ENCODE peak calls at places on chromosomes 5 and 9, in nine cellular contexts. E is HCEC 1CT; P is amniotic stem cell; G is HEK293T; K is chondrocyte; Y is AG09309; S is ACHN; H is stimulated activated effector memory CD8-positive, alpha-beta T cell treated with anti-CD3 and anti-CD28 coated beads, Interleukin-12 subunit alpha, Interleukin-12 subunit beta, amount 100 ng/mL, for 72 hours; O is A549. Z is an unnamed sample.

GRCh38 chr5:40436535-40437237 is 243.0 kb upstream of the PTGER4 start:
- DNase-seq in S (no peak), O (no peak), G (no peak), Y (no peak), E (no peak), K (no peak), H (no peak), P (no peak), Z (no peak)

GRCh38 chr5:167871091-167871490 is 420.4 kb upstream of the WWC1 start:
- DNase-seq in H (no peak), Y (no peak), P (no peak), G (no peak), S (no peak), K (no peak), O (no peak), E (no peak), Z (no peak)

GRCh38 chr9:3502560-3503398 is 23.0 kb downstream of the RFX3 start:
- DNase-seq in G (no peak), S (peak; percentile 45), O (no peak), Y (no peak), P (no peak), E (no peak), H (no peak), K (no peak), Z (no peak)

GRCh38 chr5:136054133-136054996 is 25.6 kb downstream of the TGFBI start:
- DNase-seq in K (no peak), S (no peak), O (no peak), Y (no peak), H (no peak), G (no peak), P (no peak), E (peak; percentile 46), Z (no peak)

GRCh38 chr5:156913719-156914370 is 49.2 kb downstream of the TIMD4 start:
- DNase-seq in Y (no peak), P (no peak), K (no peak), G (no peak), S (no peak), O (no peak), H (no peak), E (no peak), Z (no peak)

GRCh38 chr5:146199216-146199815 is 4.1 kb upstream of the RBM27 start:
- DNase-seq in S (no peak), G (no peak), E (no peak), P (no peak), Y (no peak), H (no peak), K (no peak), O (no peak), Z (no peak)

GRCh38 chr5:139443766-139444473 is 4.6 kb upstream of the DNAJC18 start:
- DNase-seq in H (no peak), S (no peak), P (no peak), G (no peak), E (peak; percentile 86), Y (no peak), K (no peak), O (no peak), Z (no peak)

GRCh38 chr5:96733771-96734498 is 71.8 kb downstream of the CAST start:
- DNase-seq in S (no peak), Y (no peak), O (no peak), H (no peak), G (no peak), E (no peak), P (no peak), K (no peak), Z (no peak)

GRCh38 chr9:120689860-120690259 is 24.4 kb downstream of the MEGF9 start:
- DNase-seq in H (no peak), Y (no peak), E (no peak), S (no peak), K (no peak), O (no peak), G (peak; percentile 15), P (no peak), Z (no peak)

GRCh38 chr9:68733021-68733405 is 28.0 kb downstream of the PIP5K1B start:
- DNase-seq in Y (no peak), K (no peak), S (no peak), H (no peak), O (no peak), P (no peak), E (no peak), G (no peak), Z (no peak)

GRCh38 chr5:43036856-43037711 is 3.0 kb downstream of the ANXA2R start:
- DNase-seq in G (no peak), S (no peak), O (no peak), P (no peak), Y (no peak), E (peak; percentile 19), K (no peak), H (no peak), Z (no peak)

GRCh38 chr5:67383451-67383850 is 186.9 kb upstream of the CD180 start:
- DNase-seq in O (no peak), H (no peak), E (no peak), P (no peak), K (no peak), Y (no peak), G (no peak), S (no peak), Z (no peak)

GRCh38 chr5:163509288-163510040 is 4.0 kb downstream of the MAT2B start:
- DNase-seq in H (no peak), E (peak; percentile 56), G (peak; percentile 16), S (peak; percentile 47), Y (no peak), P (peak; percentile 38), O (no peak), K (no peak), Z (no peak)

GRCh38 chr5:145944328-145944727 is 8.0 kb downstream of the SH3RF2 start:
- DNase-seq in Y (no peak), P (no peak), G (no peak), H (no peak), K (no peak), E (no peak), O (no peak), S (no peak), Z (no peak)

GRCh38 chr5:148805323-148806290 is 20.8 kb upstream of the ADRB2 start:
- DNase-seq in P (no peak), Y (no peak), H (no peak), E (no peak), K (no peak), G (no peak), S (peak; percentile 63), O (no peak), Z (no peak)

GRCh38 chr5:154813736-154814135 is 36.7 kb downstream of the FAXDC2 start:
- DNase-seq in Y (no peak), E (no peak), S (no peak), G (no peak), K (no peak), H (no peak), O (no peak), P (no peak), Z (no peak)

Z was measured in T-helper 17 cell.